ENCODE peak calls at places on chromosomes 4 and X, in ten cellular contexts. R is cardiac fibroblast; D is IMR-90; P is H54; U is fibroblast of mammary gland; Y is iPS-NIHi11; W is mucosa of gallbladder; X is stimulated activated CD4-positive, alpha-beta T cell treated with anti-CD3 and anti-CD28 coated beads, Interleukin-15, amount 100 ng/mL, for 1 hour; S is GM03348; O is left ventricle myocardium superior. B is an unnamed sample.

GRCh38 chr4:118086334-118086733 is 52.0 kb downstream of the NDST3 start:
- DNase-seq in S (peak), R (no peak), W (no peak), X (no peak), D (peak), Y (peak), U (peak), O (no peak), P (peak), B (peak)

GRCh38 chrX:109660756-109661155 is 35.8 kb upstream of the KCNE5 start:
- DNase-seq in X (no peak), S (no peak), P (no peak), D (peak), Y (no peak), R (peak), W (no peak), U (no peak), O (no peak), B (no peak)

GRCh38 chr4:165318982-165319381 is 8.5 kb upstream of the MSMO1 start:
- DNase-seq in S (no peak), P (no peak), Y (no peak), D (no peak), U (no peak), O (no peak), R (no peak), X (no peak), W (no peak), B (no peak)

GRCh38 chrX:15576019-15576418 is 24.7 kb downstream of the ACE2 start:
- DNase-seq in S (no peak), P (no peak), Y (no peak), D (peak), U (no peak), W (no peak), O (no peak), R (peak), X (no peak), B (no peak)

GRCh38 chr4:123452585-123452984 is 56.0 kb downstream of the SPRY1 start:
- DNase-seq in P (peak), S (peak), O (no peak), Y (no peak), R (peak), W (peak), D (peak), X (no peak), U (peak), B (peak)

GRCh38 chr4:108080752-108081151 is 88.0 kb downstream of the LEF1 start:
- DNase-seq in D (no peak), W (no peak), X (no peak), R (no peak), O (no peak), Y (no peak), P (no peak), S (no peak), U (no peak), B (no peak)

GRCh38 chr4:2827071-2827873 is 16.4 kb upstream of the ADD1 start:
- DNase-seq in X (no peak), O (peak), U (no peak), P (no peak), S (no peak), R (no peak), W (no peak), D (no peak), Y (no peak), B (no peak)

GRCh38 chrX:14529288-14529989 is at the start of gene GLRA2:
- DNase-seq in O (no peak), U (peak), R (peak), W (peak), D (peak), X (no peak), S (peak), Y (peak), P (no peak), B (peak)

GRCh38 chr4:52368895-52369294 is 290.2 kb downstream of the USP46 start:
- DNase-seq in R (no peak), U (no peak), W (no peak), O (no peak), X (no peak), Y (no peak), P (no peak), S (no peak), D (no peak), B (no peak)

GRCh38 chrX:148530464-148531077 is 30.2 kb downstream of the AFF2 start:
- DNase-seq in X (no peak), Y (no peak), S (no peak), R (peak), U (peak), O (no peak), W (no peak), D (peak), P (no peak), B (peak)

GRCh38 chrX:70171636-70172035 is 5.6 kb upstream of the DGAT2L6 start:
- DNase-seq in U (peak), R (peak), X (no peak), D (peak), W (no peak), S (no peak), Y (no peak), O (no peak), P (no peak), B (no peak)

GRCh38 chrX:8235026-8235425 is 64.0 kb upstream of the VCX2 start:
- DNase-seq in S (no peak), U (peak), O (no peak), R (peak), P (no peak), D (no peak), Y (no peak), W (no peak), X (no peak), B (peak)

GRCh38 chr4:165844151-165844550 is 28.9 kb upstream of the TLL1 start:
- DNase-seq in R (no peak), S (no peak), W (no peak), O (no peak), Y (no peak), D (no peak), U (no peak), X (no peak), P (no peak), B (no peak)

GRCh38 chr4:141540643-141541042 is 95.7 kb upstream of the IL15 start:
- DNase-seq in D (peak), W (no peak), O (no peak), Y (no peak), S (no peak), U (peak), X (no peak), P (no peak), R (peak), B (peak)

GRCh38 chr4:141759796-141760425 is 123.5 kb downstream of the IL15 start:
- DNase-seq in P (no peak), W (no peak), S (peak), U (peak), Y (no peak), X (no peak), R (peak), O (no peak), D (peak), B (peak)

GRCh38 chr4:138334346-138335016 is 92.3 kb upstream of the SLC7A11 start:
- DNase-seq in S (no peak), D (no peak), O (no peak), X (no peak), W (no peak), U (no peak), R (no peak), P (no peak), Y (no peak), B (no peak)

GRCh38 chr4:110411599-110412011 is 64.3 kb upstream of the ENPEP start:
- DNase-seq in O (no peak), U (no peak), R (no peak), S (no peak), Y (peak), D (no peak), W (no peak), P (no peak), X (no peak), B (no peak)

GRCh38 chr4:10075953-10076391 is 40.6 kb downstream of the WDR1 start:
- DNase-seq in U (no peak), Y (no peak), R (peak), X (no peak), D (no peak), W (no peak), P (no peak), S (no peak), O (no peak), B (no peak)

GRCh38 chr4:108113229-108113628 is 55.5 kb downstream of the LEF1 start:
- DNase-seq in W (no peak), P (no peak), S (no peak), D (no peak), R (no peak), U (peak), O (no peak), Y (no peak), X (no peak), B (no peak)

GRCh38 chr4:25621027-25621930 is 34.4 kb upstream of the SLC34A2 start:
- DNase-seq in Y (peak), W (no peak), D (no peak), X (no peak), P (no peak), O (no peak), R (no peak), S (no peak), U (no peak), B (no peak)

GRCh38 chr4:8325284-8325973 is 55.9 kb downstream of the HTRA3 start:
- DNase-seq in P (no peak), Y (no peak), O (no peak), W (no peak), R (no peak), X (no peak), D (no peak), U (no peak), S (no peak), B (no peak)

GRCh38 chr4:48570646-48571220 is 80.7 kb downstream of the ZAR1 start:
- DNase-seq in O (no peak), R (peak), S (peak), U (peak), Y (no peak), W (no peak), P (peak), D (peak), X (no peak), B (peak)

GRCh38 chr4:53520114-53520513 is 71.2 kb downstream of the LNX1 start:
- DNase-seq in D (no peak), U (no peak), R (no peak), P (no peak), S (no peak), Y (peak), O (no peak), X (no peak), W (no peak), B (no peak)

GRCh38 chr4:183984561-183984960 is 79.5 kb downstream of the STOX2 start:
- DNase-seq in O (peak), Y (no peak), P (no peak), X (no peak), W (no peak), U (no peak), D (no peak), R (no peak), S (no peak), B (no peak)

GRCh38 chrX:154378059-154378798 is 866 bp upstream of the EMD start:
- DNase-seq in O (peak), U (peak), R (peak), D (peak), Y (no peak), W (peak), S (no peak), P (no peak), X (peak), B (no peak)

GRCh38 chr4:184039963-184040383 is 134.9 kb downstream of the STOX2 start:
- DNase-seq in X (no peak), W (no peak), D (no peak), O (peak), R (no peak), U (peak), P (no peak), Y (peak), S (no peak), B (no peak)

B was measured in iris pigment epithelial cell.